ENCODE peak calls at places on chromosome 4, in eight cellular contexts. M is astrocyte; I is endothelial cell; U is AG04450; V is CD8-positive, alpha-beta T cell; Y is colonic mucosa; Q is coronary artery; J is choroid plexus epithelial cell. R is an unnamed sample.

GRCh38 chr4:55435136-55435535 is 39.4 kb downstream of the TMEM165 start:
- DNase-seq in M (no peak), I (peak), U (no peak), V (no peak), Y (no peak), Q (no peak), J (peak), R (no peak)

GRCh38 chr4:155007660-155008176 is 200.7 kb upstream of the NPY2R start:
- DNase-seq in M (no peak), I (no peak), U (no peak), V (no peak), Y (no peak), Q (no peak), J (peak), R (no peak)

GRCh38 chr4:98685225-98686045 is 27.0 kb upstream of the TSPAN5 start:
- DNase-seq in M (no peak), I (no peak), U (no peak), V (no peak), Y (no peak), Q (no peak), J (no peak), R (no peak)

GRCh38 chr4:8507251-8507570 is 66.6 kb downstream of the TRMT44 start:
- DNase-seq in M (no peak), I (no peak), U (no peak), V (no peak), Y (no peak), Q (no peak), J (peak), R (no peak)

GRCh38 chr4:72295966-72296557 is 264.3 kb downstream of the NPFFR2 start:
- DNase-seq in M (peak), I (no peak), U (peak), V (no peak), Y (no peak), Q (no peak), J (peak), R (no peak)

GRCh38 chr4:55733874-55734437 is 85.6 kb upstream of the EXOC1L start:
- DNase-seq in M (peak), I (no peak), U (no peak), V (no peak), Y (peak), Q (no peak), J (peak), R (no peak)

GRCh38 chr4:95627004-95627403 is 78.2 kb upstream of the UNC5C start:
- DNase-seq in M (no peak), I (no peak), U (no peak), V (no peak), Y (no peak), Q (no peak), J (no peak), R (no peak)

GRCh38 chr4:149166365-149166764 is 649.3 kb downstream of the IQCM start:
- DNase-seq in M (peak), I (no peak), U (no peak), V (no peak), Y (no peak), Q (no peak), J (no peak), R (no peak)

GRCh38 chr4:141081921-141082381 is 51.3 kb downstream of the RNF150 start:
- DNase-seq in M (no peak), I (no peak), U (no peak), V (no peak), Y (no peak), Q (no peak), J (no peak), R (no peak)

GRCh38 chr4:75718529-75718928 is 5.8 kb upstream of the USO1 start:
- DNase-seq in M (peak), I (no peak), U (no peak), V (no peak), Y (no peak), Q (no peak), J (peak), R (no peak)

GRCh38 chr4:7723625-7724024 is 216.0 kb downstream of the AFAP1 start:
- DNase-seq in M (no peak), I (no peak), U (no peak), V (no peak), Y (no peak), Q (no peak), J (no peak), R (no peak)

GRCh38 chr4:85968945-85969830 is 390.7 kb downstream of the MAPK10 start:
- DNase-seq in M (peak), I (no peak), U (peak), V (no peak), Y (no peak), Q (no peak), J (peak), R (no peak)

GRCh38 chr4:15893967-15894366 is 44.6 kb downstream of the FGFBP1 start:
- DNase-seq in M (peak), I (no peak), U (peak), V (no peak), Y (no peak), Q (no peak), J (peak), R (no peak)

GRCh38 chr4:168755643-168756482 is 254.2 kb downstream of the CBR4 start:
- DNase-seq in M (no peak), I (no peak), U (no peak), V (no peak), Y (no peak), Q (no peak), J (peak), R (no peak)

GRCh38 chr4:5081441-5081999 is 30.2 kb downstream of the STK32B start:
- DNase-seq in M (no peak), I (no peak), U (no peak), V (no peak), Y (no peak), Q (no peak), J (no peak), R (no peak)

GRCh38 chr4:106258145-106259045 is 57.6 kb downstream of the TBCK start:
- DNase-seq in M (peak), I (no peak), U (no peak), V (no peak), Y (no peak), Q (no peak), J (peak), R (no peak)

GRCh38 chr4:128379860-128380259 is 92.2 kb upstream of the PGRMC2 start:
- DNase-seq in M (no peak), I (no peak), U (no peak), V (no peak), Y (no peak), Q (no peak), J (peak), R (no peak)

GRCh38 chr4:123569541-123569940 is 172.9 kb downstream of the SPRY1 start:
- DNase-seq in M (no peak), I (no peak), U (no peak), V (no peak), Y (no peak), Q (no peak), J (no peak), R (no peak)

GRCh38 chr4:86927843-86928395 is 6.9 kb upstream of the AFF1 start:
- DNase-seq in M (peak), I (no peak), U (peak), V (no peak), Y (no peak), Q (no peak), J (peak), R (no peak)

GRCh38 chr4:153341575-153342090 is 2.9 kb upstream of the MND1 start:
- DNase-seq in M (peak), I (peak), U (no peak), V (no peak), Y (no peak), Q (no peak), J (peak), R (no peak)

GRCh38 chr4:55865228-55865806 is 11.9 kb downstream of the EXOC1 start:
- DNase-seq in M (peak), I (no peak), U (no peak), V (no peak), Y (no peak), Q (no peak), J (peak), R (no peak)

GRCh38 chr4:54400802-54401201 is 171.7 kb downstream of the PDGFRA start:
- DNase-seq in M (peak), I (peak), U (peak), V (no peak), Y (no peak), Q (no peak), J (peak), R (no peak)

GRCh38 chr4:157220026-157220881 is at the start of gene GRIA2:
- DNase-seq in M (peak), I (peak), U (no peak), V (no peak), Y (no peak), Q (peak), J (peak), R (peak)

GRCh38 chr4:169009281-169010124 is 552 bp downstream of the CBR4 start:
- DNase-seq in M (peak), I (peak), U (no peak), V (peak), Y (peak), Q (peak), J (peak), R (peak)

GRCh38 chr4:116005806-116006088 is 892.3 kb upstream of the NDST4 start:
- DNase-seq in M (no peak), I (no peak), U (no peak), V (no peak), Y (no peak), Q (no peak), J (no peak), R (no peak)

GRCh38 chr4:15410750-15411149 is 17.1 kb upstream of the C1QTNF7 start:
- DNase-seq in M (no peak), I (no peak), U (no peak), V (no peak), Y (peak), Q (no peak), J (peak), R (no peak)

GRCh38 chr4:186657766-186658165 is 65.9 kb downstream of the FAT1 start:
- DNase-seq in M (peak), I (no peak), U (no peak), V (no peak), Y (no peak), Q (no peak), J (peak), R (no peak)

GRCh38 chr4:120672558-120673147 is 249.9 kb downstream of the PRDM5 start:
- DNase-seq in M (peak), I (peak), U (no peak), V (no peak), Y (no peak), Q (no peak), J (no peak), R (no peak)

GRCh38 chr4:120266602-120267001 is 200.0 kb upstream of the MAD2L1 start:
- DNase-seq in M (no peak), I (no peak), U (no peak), V (no peak), Y (no peak), Q (no peak), J (no peak), R (no peak)

GRCh38 chr4:93828332-93828829 is at the start of gene ATOH1:
- DNase-seq in M (no peak), I (peak), U (no peak), V (no peak), Y (peak), Q (no peak), J (peak), R (peak)

GRCh38 chr4:57926311-57926710 is 816.1 kb upstream of the IGFBP7 start:
- DNase-seq in M (no peak), I (no peak), U (no peak), V (no peak), Y (no peak), Q (no peak), J (no peak), R (no peak)

GRCh38 chr4:57499786-57500185 is 389.6 kb upstream of the IGFBP7 start:
- DNase-seq in M (peak), I (no peak), U (no peak), V (no peak), Y (no peak), Q (no peak), J (no peak), R (no peak)

GRCh38 chr4:109294006-109294405 is 8.5 kb downstream of the COL25A1 start:
- DNase-seq in M (no peak), I (peak), U (no peak), V (no peak), Y (no peak), Q (no peak), J (peak), R (no peak)
- TF ChIP-seq CTCF in M (peak), I (peak), U (no peak), V (peak), Y (peak), Q (peak), J (peak), R (peak)

DNA sequence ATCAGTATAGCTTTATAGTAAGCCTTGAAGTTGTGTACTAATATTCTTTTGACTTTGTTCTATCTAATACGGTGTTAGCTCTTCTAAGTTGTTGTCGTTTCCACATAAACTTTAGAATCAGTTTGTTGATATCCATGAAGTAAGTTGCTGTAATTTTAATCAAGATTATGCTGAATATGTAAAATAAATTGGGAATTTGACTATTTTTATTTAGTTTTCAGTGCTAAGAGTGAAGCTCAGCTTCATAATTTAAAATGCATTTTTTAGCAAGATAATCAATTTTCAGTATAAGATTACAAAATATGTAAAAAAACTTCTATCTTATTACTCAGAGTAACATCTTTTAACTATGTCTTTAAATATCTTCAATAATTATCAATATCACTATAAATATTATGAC is 1374.8 kb downstream of the PCDH7 start:
- DNase-seq in M (no peak), I (no peak), U (no peak), V (no peak), Y (no peak), Q (no peak), J (no peak), R (no peak)
- TF ChIP-seq CTCF in M (no peak), I (no peak), U (no peak), V (no peak), Y (no peak), Q (no peak), J (no peak), R (no peak)

GRCh38 chr4:26325191-26325590 is 4.4 kb downstream of the RBPJ start:
- DNase-seq in M (peak), I (no peak), U (no peak), V (no peak), Y (no peak), Q (no peak), J (peak), R (no peak)
- TF ChIP-seq CTCF in M (peak), I (no peak), U (peak), V (peak), Y (no peak), Q (no peak), J (peak), R (peak)

DNA sequence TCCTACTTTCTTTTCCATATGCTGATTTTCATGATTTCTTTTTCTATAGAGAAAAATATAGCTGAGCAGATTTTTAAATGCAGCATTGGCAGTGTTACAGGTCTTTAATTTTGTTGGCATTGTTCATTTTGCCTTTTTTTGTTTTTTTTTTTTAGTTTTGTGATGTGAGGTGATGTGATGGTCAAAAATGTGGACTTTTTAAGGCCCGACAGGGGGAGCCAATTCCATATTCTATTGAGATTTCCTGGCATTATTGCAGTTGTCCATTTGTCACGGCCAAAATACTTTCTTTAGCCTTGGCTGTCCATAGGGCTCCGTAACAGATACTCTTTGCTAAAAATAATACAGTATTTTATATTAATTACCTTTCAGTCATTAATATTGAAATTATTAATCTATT is 47.8 kb downstream of the SLIT2 start:
- DNase-seq in M (no peak), I (peak), U (peak), V (no peak), Y (no peak), Q (no peak), J (peak), R (no peak)
- TF ChIP-seq CTCF in M (peak), I (peak), U (peak), V (no peak), Y (no peak), Q (no peak), J (peak), R (peak)

DNA sequence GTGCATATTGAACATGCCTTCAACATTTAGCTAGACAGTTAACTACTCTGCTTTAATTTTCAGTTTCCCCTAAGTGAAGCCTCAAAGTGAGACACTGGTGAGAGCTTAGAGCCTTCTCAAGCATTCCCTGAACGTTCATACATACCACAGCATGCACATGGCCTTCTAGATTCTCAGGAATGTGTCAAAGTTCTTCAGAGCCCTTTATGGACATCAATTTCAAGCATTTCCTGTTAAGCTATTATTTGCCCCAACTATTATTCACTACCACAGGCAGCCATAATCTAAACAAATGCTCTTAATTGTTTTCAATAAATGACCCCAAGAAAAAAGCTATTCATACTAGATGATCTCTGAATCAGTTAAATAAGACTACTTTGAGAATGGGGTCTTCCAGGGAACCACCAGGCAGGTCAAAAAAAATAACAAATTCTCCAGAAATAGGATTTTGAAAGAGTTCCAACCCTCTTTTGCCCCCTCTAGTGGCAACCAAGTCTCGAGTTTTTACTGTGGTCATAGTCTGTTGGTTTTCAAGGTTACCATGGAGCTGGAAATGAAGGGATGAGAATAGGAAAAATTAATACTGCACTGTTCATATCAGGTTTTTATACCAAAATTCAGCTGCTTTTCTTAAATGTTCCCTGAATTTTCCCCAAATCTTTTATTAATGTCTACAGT is 235.4 kb downstream of the RAB28 start:
- DNase-seq in M (peak), I (peak), U (no peak), V (no peak), Y (no peak), Q (no peak), J (peak), R (no peak)
- TF ChIP-seq CTCF in M (peak), I (peak), U (no peak), V (no peak), Y (no peak), Q (no peak), J (peak), R (peak)

GRCh38 chr4:2667428-2667827 is 88.7 kb downstream of the TNIP2 start:
- DNase-seq in M (no peak), I (no peak), U (no peak), V (no peak), Y (no peak), Q (no peak), J (peak), R (no peak)
- TF ChIP-seq CTCF in M (no peak), I (no peak), U (no peak), V (no peak), Y (no peak), Q (no peak), J (no peak), R (no peak)

GRCh38 chr4:25658777-25659176 is 3.1 kb downstream of the SLC34A2 start:
- DNase-seq in M (no peak), I (no peak), U (no peak), V (no peak), Y (no peak), Q (no peak), J (no peak), R (no peak)

GRCh38 chr4:25654031-25654970 is 1.4 kb upstream of the SLC34A2 start:
- DNase-seq in M (peak), I (no peak), U (no peak), V (no peak), Y (no peak), Q (no peak), J (peak), R (no peak)

GRCh38 chr4:25656031-25656430 is 380 bp downstream of the SLC34A2 start:
- DNase-seq in M (no peak), I (no peak), U (no peak), V (no peak), Y (no peak), Q (no peak), J (no peak), R (no peak)

GRCh38 chr4:25658357-25658771 is 2.7 kb downstream of the SLC34A2 start:
- DNase-seq in M (no peak), I (no peak), U (no peak), V (no peak), Y (no peak), Q (no peak), J (no peak), R (no peak)

DNA sequence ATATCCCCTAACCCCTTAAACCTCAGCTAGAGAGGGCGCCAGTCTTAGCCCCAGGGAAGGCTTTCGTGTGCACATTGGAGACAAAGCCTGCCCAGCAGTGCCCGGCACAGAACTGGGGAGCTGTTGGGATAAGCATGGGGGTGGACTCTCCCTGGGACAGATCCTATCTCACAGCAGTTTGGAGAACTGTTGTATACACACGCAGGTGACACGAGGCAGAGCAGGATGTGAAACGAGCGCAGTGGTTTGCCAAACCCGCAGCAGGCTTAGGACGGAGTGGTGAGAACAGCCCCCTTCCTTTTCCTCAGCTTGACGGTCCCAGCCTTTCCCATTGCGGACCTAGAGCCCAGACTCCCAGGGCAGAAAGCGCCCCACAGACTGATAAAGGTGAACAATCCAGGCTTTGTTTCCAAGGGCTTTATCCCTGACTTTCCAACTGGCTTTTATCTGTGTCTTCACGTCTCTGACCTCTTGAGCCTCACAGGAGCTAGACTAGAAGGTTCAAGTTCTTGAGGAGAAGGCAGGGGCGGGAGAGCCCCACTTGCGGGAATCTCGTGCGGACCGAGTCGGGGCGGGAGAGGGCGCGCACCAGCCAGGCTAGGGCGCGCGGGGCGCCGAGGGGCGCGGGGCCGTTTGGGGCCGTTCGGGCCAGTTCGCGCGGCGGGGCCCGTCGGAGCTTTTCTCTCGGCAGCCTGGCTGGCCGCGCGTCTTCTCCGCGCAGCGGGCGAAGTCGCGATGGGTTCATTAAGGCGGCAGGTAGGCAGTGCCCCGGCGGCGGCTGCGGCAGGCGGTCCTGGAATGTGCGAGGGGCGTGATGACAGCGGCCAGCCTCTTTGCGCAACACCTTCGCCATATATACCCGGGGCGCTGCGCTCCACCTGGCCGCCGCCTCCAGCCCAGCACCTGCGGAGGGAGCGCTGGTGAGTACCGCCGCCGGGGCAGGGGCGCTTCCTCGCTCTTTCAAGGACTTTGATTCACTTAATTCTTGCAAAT is at the start of gene SLC34A2:
- DNase-seq in M (no peak), I (peak), U (no peak), V (no peak), Y (no peak), Q (no peak), J (no peak), R (peak)
- TF ChIP-seq CTCF in M (no peak), I (no peak), U (no peak), V (no peak), Y (no peak), Q (no peak), J (no peak), R (no peak)

GRCh38 chr4:184907216-184907615 is 81.4 kb upstream of the ACSL1 start:
- DNase-seq in M (no peak), I (no peak), U (no peak), V (no peak), Y (no peak), Q (no peak), J (peak), R (no peak)
- TF ChIP-seq CTCF in M (no peak), I (no peak), U (no peak), V (no peak), Y (no peak), Q (no peak), J (no peak), R (no peak)

R was measured in type B pancreatic cell.